ENCODE peak calls at places on chromosome 6, in seven cellular contexts. D is GM12878, R is HepG2, H is SK-N-SH, U is HCT116, M is K562, E is H1. O is an unnamed sample.

GRCh38 chr6:128364766-128365519 is 155.5 kb downstream of the PTPRK start:
- DNase-seq in D (no peak), R (no peak), H (no peak), U (no peak), M (no peak), E (no peak), O (no peak)

GRCh38 chr6:108606130-108606797 is 45.5 kb downstream of the FOXO3 start:
- DNase-seq in D (no peak), R (no peak), H (no peak), U (no peak), M (no peak), E (no peak), O (no peak)

GRCh38 chr6:125363010-125363359 is 61.2 kb upstream of the HDDC2 start:
- DNase-seq in D (no peak), R (peak; percentile 9), H (peak; percentile 5), U (no peak), M (no peak), E (no peak), O (no peak)

GRCh38 chr6:38739532-38739931 is 24.4 kb downstream of the DNAH8 start:
- DNase-seq in D (no peak), R (no peak), H (no peak), U (no peak), M (no peak), E (no peak), O (no peak)

GRCh38 chr6:135938588-135939215 is 87.2 kb downstream of the PDE7B start:
- DNase-seq in D (no peak), R (peak; percentile 8), H (peak; percentile 33), U (no peak), M (no peak), E (no peak), O (no peak)

GRCh38 chr6:15401769-15402250 is 155.9 kb downstream of the JARID2 start:
- DNase-seq in D (no peak), R (peak; percentile 67), H (no peak), U (no peak), M (no peak), E (no peak), O (no peak)

GRCh38 chr6:107600936-107601335 is 111.0 kb downstream of the SOBP start:
- DNase-seq in D (no peak), R (peak; percentile 18), H (no peak), U (no peak), M (no peak), E (no peak), O (peak; percentile 29)

GRCh38 chr6:42224222-42225042 is 6.8 kb upstream of the MRPS10 start:
- DNase-seq in D (peak; percentile 94), R (peak; percentile 48), H (no peak), U (peak; percentile 97), M (no peak), E (no peak), O (no peak)

GRCh38 chr6:11584264-11584663 is 46.7 kb downstream of the TMEM170B start:
- DNase-seq in D (no peak), R (no peak), H (no peak), U (no peak), M (no peak), E (no peak), O (no peak)

GRCh38 chr6:151004415-151005024 is 139.0 kb downstream of the MTHFD1L start:
- DNase-seq in D (no peak), R (peak; percentile 59), H (no peak), U (no peak), M (no peak), E (no peak), O (peak; percentile 36)

GRCh38 chr6:134503542-134504281 is 185.8 kb upstream of the SGK1 start:
- DNase-seq in D (no peak), R (no peak), H (no peak), U (no peak), M (no peak), E (no peak), O (no peak)

GRCh38 chr6:30100585-30101422 is 12.1 kb downstream of the TRIM31 start:
- DNase-seq in D (no peak), R (peak; percentile 92), H (peak; percentile 45), U (no peak), M (peak; percentile 61), E (peak; percentile 73), O (peak; percentile 75)

DNA sequence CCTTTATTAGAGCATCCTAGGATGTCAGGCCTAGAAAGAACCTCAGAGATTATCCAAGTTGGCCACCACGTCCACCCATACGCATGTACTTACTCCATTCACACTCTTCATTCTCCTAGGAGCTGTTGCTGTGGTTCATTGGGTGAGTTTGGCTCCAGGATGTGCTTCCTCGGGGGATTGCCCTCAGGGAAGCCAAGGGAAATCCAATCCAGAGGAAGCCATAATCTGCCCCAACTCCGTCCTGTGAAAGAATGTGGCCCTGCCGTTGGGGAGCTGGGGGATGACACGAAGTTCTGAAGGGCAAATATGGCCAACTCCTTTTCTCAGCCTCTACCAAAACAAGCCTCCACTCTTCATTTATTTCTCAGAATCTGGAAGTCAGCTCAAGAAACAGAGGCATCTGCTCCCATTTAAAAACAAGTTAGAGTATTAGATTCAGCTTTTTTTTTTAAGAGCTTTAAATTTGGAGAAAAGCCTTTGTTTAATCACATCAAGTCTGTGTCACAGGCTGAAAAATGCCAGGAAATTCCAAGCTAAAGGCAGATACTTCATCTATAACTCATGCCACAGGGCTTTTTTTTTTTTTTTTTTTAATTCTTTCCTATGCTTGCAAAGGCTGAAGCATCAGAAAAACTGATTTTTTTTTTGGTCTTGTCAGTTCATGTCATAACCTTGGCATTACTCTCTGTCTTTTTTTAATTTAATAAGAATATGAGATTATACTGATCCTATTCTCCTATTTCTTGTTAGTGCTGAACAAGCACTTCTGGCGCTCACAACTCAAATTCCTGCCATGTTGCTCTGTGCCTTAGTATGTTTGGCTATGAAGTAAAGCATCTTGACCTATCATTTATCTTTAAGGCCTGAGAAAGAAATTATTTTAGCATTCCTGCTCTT is 480.9 kb upstream of the MARCKS start:
- DNase-seq in D (no peak), R (no peak), H (no peak), U (no peak), M (no peak), E (no peak), O (no peak)
- TF ChIP-seq JUND in D (no peak), R (no peak), H (peak; percentile 86), U (no peak), M (no peak), E (no peak), O (no peak)

DNA sequence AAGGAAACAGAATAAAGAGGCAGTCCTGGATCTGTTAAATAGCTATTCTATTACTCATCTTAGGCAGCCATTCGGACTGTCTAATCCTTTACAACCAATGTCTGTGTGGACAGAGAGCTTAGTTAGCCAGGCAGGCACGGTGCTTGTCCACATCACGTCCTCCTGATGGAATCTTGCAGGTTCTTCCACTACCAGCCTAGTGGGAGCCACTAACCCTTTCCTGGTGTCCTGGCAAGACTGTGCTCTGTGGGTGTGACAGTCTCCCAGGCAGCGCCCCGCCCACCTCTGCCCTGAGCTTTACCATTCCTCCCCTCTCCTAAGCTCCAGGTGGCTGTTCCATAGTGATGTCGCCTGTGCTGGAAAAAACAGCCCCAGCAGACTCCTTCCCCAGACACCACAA is 78.3 kb upstream of the CLDN20 start:
- DNase-seq in D (no peak), R (no peak), H (no peak), U (peak; percentile 23), M (no peak), E (peak; percentile 63), O (peak; percentile 34)
- TF ChIP-seq JUND in D (no peak), R (no peak), H (no peak), U (no peak), M (no peak), E (no peak), O (no peak)

DNA sequence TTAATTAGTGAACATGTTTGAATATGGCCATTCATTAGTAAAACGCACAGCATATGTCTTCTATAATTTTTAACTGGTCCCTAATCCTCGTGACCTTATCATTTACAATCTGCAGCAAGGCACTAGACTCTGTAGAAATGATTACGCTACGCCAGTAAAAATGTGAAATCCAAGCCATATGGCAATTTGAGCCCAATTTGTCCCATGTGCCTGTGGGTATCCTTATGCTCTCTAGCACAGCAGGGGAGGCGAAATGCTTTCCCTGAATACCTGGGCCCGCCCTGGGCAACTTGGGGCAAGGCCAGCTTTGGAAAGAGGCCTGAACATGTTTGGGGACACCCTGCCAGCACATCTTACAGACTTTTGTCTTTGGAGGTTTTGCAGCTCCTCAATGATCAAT is 122.7 kb upstream of the AGPAT4 start:
- DNase-seq in D (no peak), R (no peak), H (no peak), U (no peak), M (no peak), E (no peak), O (no peak)
- TF ChIP-seq JUND in D (no peak), R (no peak), H (no peak), U (no peak), M (no peak), E (no peak), O (no peak)

GRCh38 chr6:782141-782540 is 89.2 kb upstream of the EXOC2 start:
- DNase-seq in D (no peak), R (no peak), H (no peak), U (no peak), M (no peak), E (no peak), O (no peak)

GRCh38 chr6:781350-781961 is 88.5 kb upstream of the EXOC2 start:
- DNase-seq in D (no peak), R (no peak), H (no peak), U (no peak), M (peak; percentile 55), E (no peak), O (no peak)

GRCh38 chr6:783966-784365 is 91.0 kb upstream of the EXOC2 start:
- DNase-seq in D (no peak), R (no peak), H (no peak), U (no peak), M (no peak), E (no peak), O (no peak)

GRCh38 chr6:788058-788457 is 95.1 kb upstream of the EXOC2 start:
- DNase-seq in D (no peak), R (no peak), H (no peak), U (no peak), M (no peak), E (no peak), O (no peak)

DNA sequence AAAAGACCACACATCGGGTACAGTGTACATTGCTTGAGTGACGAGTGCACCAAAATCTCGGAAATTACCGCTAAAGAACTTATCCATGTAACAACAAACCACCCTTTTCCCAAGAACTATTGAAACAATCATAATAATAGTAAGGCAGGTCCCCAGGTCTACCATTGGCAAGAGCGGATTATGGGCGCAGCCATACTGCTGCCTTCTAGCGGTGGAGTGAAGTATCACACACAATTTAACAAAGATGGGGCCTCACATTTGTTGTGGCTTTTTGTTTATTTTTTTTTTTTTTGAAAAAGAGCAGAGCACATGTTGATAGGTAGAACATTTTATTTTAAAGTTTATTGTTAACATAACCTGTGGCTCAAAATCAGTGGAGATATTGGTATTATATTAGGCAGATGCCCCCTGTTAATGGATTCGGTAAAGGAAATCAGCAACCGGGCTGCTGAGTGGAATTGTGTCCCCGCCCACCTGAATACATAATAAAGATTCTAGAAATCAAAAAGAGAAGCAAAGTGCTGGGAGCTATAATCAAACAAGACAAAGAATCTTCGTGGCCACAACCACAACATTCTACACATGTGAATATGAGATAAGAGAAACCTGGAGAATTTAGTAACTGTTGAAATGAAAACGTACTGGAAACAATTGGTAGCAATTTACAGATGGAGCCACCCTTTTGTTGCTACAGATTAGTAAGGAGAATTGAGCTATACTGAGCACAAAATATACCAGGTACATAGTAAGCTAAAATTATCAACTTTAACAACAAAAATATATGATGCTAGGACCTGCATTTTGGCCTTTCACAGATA is 94.2 kb upstream of the EXOC2 start:
- DNase-seq in D (no peak), R (peak; percentile 35), H (peak; percentile 57), U (peak; percentile 19), M (peak; percentile 64), E (peak; percentile 59), O (no peak)
- TF ChIP-seq JUND in D (no peak), R (no peak), H (no peak), U (no peak), M (no peak), E (no peak), O (no peak)